ENCODE peak calls at places on chromosomes 3 and 15, in five cellular contexts. G, W, I, V and H are unnamed samples.

GRCh38 chr3:46901591-46902187 is 24.2 kb downstream of the PTH1R start:
- DNase-seq in G (no peak), W (no peak), I (no peak), V (no peak), H (no peak)

GRCh38 chr15:63351170-63351569 is 30.5 kb downstream of the CA12 start:
- DNase-seq in G (no peak), W (no peak), I (no peak), V (no peak), H (no peak)

GRCh38 chr3:82274897-82275296 is 513.5 kb upstream of the GBE1 start:
- DNase-seq in G (no peak), W (no peak), I (no peak), V (no peak), H (no peak)

GRCh38 chr3:12964713-12965612 is 108.3 kb downstream of the IQSEC1 start:
- DNase-seq in G (no peak), W (no peak), I (no peak), V (no peak), H (peak)

GRCh38 chr3:98778852-98779379 is 15.8 kb downstream of the ST3GAL6 start:
- DNase-seq in G (no peak), W (peak), I (no peak), V (peak), H (no peak)

GRCh38 chr3:9715764-9716437 is 12.3 kb downstream of the CPNE9 start:
- DNase-seq in G (peak), W (peak), I (peak), V (peak), H (peak)

GRCh38 chr3:197750863-197751737 is 1.4 kb downstream of the FYTTD1 start:
- DNase-seq in G (peak), W (peak), I (peak), V (no peak), H (no peak)

GRCh38 chr15:89803941-89804800 is 10.5 kb downstream of the ANPEP start:
- DNase-seq in G (no peak), W (no peak), I (no peak), V (no peak), H (no peak)

GRCh38 chr3:184785856-184786255 is 26.1 kb upstream of the VPS8 start:
- DNase-seq in G (no peak), W (peak), I (no peak), V (no peak), H (no peak)

GRCh38 chr3:130915567-130916292 is 21.8 kb downstream of the ATP2C1 start:
- DNase-seq in G (no peak), W (no peak), I (no peak), V (no peak), H (no peak)

GRCh38 chr3:31234143-31234542 is 298.6 kb upstream of the STT3B start:
- DNase-seq in G (no peak), W (no peak), I (no peak), V (no peak), H (no peak)

GRCh38 chr3:71226565-71227281 is 356.8 kb downstream of the FOXP1 start:
- DNase-seq in G (no peak), W (peak), I (no peak), V (no peak), H (no peak)

GRCh38 chr3:3020209-3020608 is 90.0 kb downstream of the IL5RA start:
- DNase-seq in G (no peak), W (no peak), I (no peak), V (no peak), H (no peak)

GRCh38 chr3:3013299-3013698 is 96.9 kb downstream of the IL5RA start:
- DNase-seq in G (no peak), W (no peak), I (no peak), V (no peak), H (no peak)

DNA sequence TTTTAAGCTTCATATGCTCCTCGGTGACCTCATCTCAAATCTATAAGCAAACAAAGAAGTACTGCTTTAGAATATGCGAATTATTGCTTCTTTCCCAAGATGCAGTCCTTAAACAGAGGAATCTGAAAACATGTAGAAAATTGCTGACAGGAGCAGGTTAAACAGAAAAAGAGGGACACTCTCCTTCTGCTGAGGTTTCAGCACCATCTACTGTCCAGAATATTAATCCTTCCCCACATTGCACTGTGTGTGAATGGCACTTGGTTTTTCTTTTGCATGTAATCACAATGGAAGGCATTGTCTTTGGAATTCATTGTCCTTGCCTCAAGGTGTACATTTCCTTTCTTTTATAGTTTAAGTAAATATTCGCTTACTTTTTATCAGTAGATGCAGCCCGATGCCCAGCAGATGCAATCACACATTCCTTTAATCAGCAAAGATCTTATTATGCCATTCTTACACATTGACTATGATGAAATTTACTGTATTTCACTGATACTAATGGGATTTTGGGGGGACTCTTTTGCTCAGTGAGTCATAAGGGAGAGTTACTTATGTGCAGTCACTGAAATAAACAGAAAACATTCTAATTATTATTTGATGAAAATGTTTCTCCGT is 94.6 kb downstream of the IL5RA start:
- DNase-seq in G (no peak), W (peak), I (no peak), V (peak), H (peak)
- H3K4me3 ChIP-seq in G (no peak), W (no peak), I (no peak), V (no peak), H (no peak)

GRCh38 chr15:60804986-60805949 is 326.3 kb upstream of the ICE2 start:
- DNase-seq in G (peak), W (peak), I (no peak), V (peak), H (peak)

GRCh38 chr15:60814855-60815254 is 335.9 kb upstream of the ICE2 start:
- DNase-seq in G (no peak), W (no peak), I (no peak), V (no peak), H (no peak)

GRCh38 chr15:60804551-60804950 is 325.6 kb upstream of the ICE2 start:
- DNase-seq in G (no peak), W (no peak), I (no peak), V (no peak), H (no peak)

GRCh38 chr15:60814062-60814461 is 335.1 kb upstream of the ICE2 start:
- DNase-seq in G (no peak), W (no peak), I (no peak), V (no peak), H (no peak)

GRCh38 chr15:60809375-60809774 is 330.4 kb upstream of the ICE2 start:
- DNase-seq in G (no peak), W (no peak), I (no peak), V (no peak), H (no peak)
- TF ChIP-seq CTCF in G (no peak), W (no peak), I (no peak), V (no peak), H (no peak)

GRCh38 chr15:68650901-68651709 is 72.3 kb downstream of the CORO2B start:
- DNase-seq in G (no peak), W (no peak), I (peak), V (no peak), H (no peak)
- H3K4me3 ChIP-seq in G (no peak), W (no peak), I (no peak), V (no peak), H (no peak)

DNA sequence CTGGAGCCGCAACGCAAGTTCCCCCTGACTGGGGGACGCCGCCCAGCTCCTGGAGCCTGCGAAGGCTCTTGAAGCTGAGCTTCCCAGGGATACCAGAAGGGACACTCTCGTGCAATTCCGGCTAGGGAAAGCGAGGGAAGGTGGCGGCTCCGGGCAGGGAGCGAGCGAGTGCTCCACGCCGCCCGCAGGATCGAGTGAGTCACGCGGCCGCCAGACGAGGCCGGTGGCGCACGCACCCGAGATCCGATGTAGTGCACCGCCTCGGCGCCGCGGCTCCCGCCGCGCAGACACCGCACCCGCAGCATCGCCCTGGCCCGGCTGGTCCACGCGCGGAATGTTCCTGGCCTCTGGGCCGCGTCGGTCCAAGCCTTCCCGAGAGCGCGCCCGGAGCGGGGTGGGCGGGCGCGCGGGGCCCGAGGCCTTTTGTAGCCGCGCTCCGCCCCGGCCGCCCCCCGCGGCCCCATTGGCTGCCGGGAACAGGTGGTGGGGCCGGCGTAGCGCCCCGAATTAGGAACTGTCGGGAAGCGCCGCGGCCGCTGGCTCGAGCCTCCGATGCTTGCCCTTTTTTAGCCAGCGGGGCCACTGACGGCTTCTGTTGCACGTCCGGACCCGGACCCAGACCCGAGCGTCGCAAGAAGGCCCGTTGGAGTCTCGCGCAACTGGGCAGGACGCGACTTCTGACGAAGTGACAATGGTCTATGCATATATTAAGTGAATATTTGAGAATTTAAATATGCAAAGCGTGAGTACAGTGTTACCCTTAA is at the start of gene GATM:
- DNase-seq in G (peak), W (peak), I (peak), V (peak), H (no peak)
- TF ChIP-seq CTCF in G (peak), W (peak), I (peak), V (peak), H (no peak)

GRCh38 chr3:39148116-39149058 is 5.0 kb downstream of the CSRNP1 start:
- DNase-seq in G (no peak), W (no peak), I (no peak), V (no peak), H (no peak)

GRCh38 chr3:39146611-39147373 is 6.6 kb downstream of the CSRNP1 start:
- DNase-seq in G (peak), W (peak), I (peak), V (peak), H (no peak)

GRCh38 chr3:39146083-39146501 is 7.3 kb downstream of the CSRNP1 start:
- DNase-seq in G (no peak), W (no peak), I (no peak), V (no peak), H (no peak)

GRCh38 chr3:39147711-39148115 is 5.7 kb downstream of the CSRNP1 start:
- DNase-seq in G (no peak), W (no peak), I (no peak), V (no peak), H (no peak)

GRCh38 chr3:39147374-39147709 is 6.0 kb downstream of the CSRNP1 start:
- DNase-seq in G (no peak), W (no peak), I (no peak), V (no peak), H (no peak)
- H3K4me3 ChIP-seq in G (peak), W (no peak), I (peak), V (no peak), H (no peak)

GRCh38 chr3:194285859-194286197 is 65.3 kb downstream of the CPN2 start:
- DNase-seq in G (no peak), W (peak), I (no peak), V (no peak), H (no peak)

GRCh38 chr3:194285024-194285858 is 65.9 kb downstream of the CPN2 start:
- DNase-seq in G (no peak), W (peak), I (no peak), V (peak), H (no peak)

GRCh38 chr3:194286747-194287146 is 64.4 kb downstream of the CPN2 start:
- DNase-seq in G (no peak), W (no peak), I (no peak), V (no peak), H (no peak)

GRCh38 chr3:194287977-194288706 is 63.0 kb downstream of the CPN2 start:
- DNase-seq in G (no peak), W (no peak), I (no peak), V (no peak), H (no peak)

DNA sequence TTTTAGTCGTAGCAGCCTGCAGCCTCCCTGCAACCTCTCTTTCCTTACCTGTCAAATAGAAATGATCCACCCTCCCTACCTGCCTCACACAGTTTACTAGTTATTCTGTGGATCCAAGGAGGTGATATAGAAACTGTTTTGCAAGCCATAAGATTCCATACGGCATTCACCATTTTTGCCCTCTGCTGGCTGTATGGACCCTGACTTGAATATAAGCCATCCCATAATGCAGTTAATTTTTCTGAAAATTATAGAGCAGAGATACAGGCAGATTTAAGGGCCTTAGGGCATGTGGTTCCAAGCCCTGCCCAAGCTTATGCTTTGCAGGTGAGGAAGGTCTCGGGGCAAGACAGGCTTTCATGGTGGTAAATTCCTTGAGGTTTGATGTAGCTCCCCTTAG is 63.7 kb downstream of the CPN2 start:
- DNase-seq in G (no peak), W (no peak), I (no peak), V (no peak), H (no peak)
- TF ChIP-seq CTCF in G (no peak), W (no peak), I (no peak), V (no peak), H (no peak)